ENCODE peak calls at places on chromosomes 1 and 21, in seven cellular contexts. One of them, this sample, is unnamed.

GRCh38 chr1:19733615-19734014 is 66.1 kb downstream of the TMCO4 start:
- DNase-seq in fibroblast of lung: no peak
- DNase-seq in colonic mucosa: no peak
- DNase-seq in OCI-LY7: no peak
- DNase-seq in brain microvascular endothelial cell: no peak
- DNase-seq in BE2C: no peak
- DNase-seq in heart left ventricle: no peak
- DNase-seq in this sample: no peak

GRCh38 chr1:21801100-21801499 is 11.0 kb upstream of the LDLRAD2 start:
- DNase-seq in fibroblast of lung: peak; percentile 43
- DNase-seq in BE2C: no peak
- DNase-seq in colonic mucosa: no peak
- DNase-seq in brain microvascular endothelial cell: peak; percentile 21
- DNase-seq in heart left ventricle: no peak
- DNase-seq in OCI-LY7: no peak
- DNase-seq in this sample: no peak

GRCh38 chr1:29845910-29846309 is 609.6 kb downstream of the PTPRU start:
- DNase-seq in brain microvascular endothelial cell: no peak
- DNase-seq in BE2C: no peak
- DNase-seq in heart left ventricle: no peak
- DNase-seq in fibroblast of lung: no peak
- DNase-seq in colonic mucosa: no peak
- DNase-seq in OCI-LY7: no peak
- DNase-seq in this sample: no peak

GRCh38 chr1:46432781-46433327 is 38.7 kb downstream of the FAAH start:
- DNase-seq in heart left ventricle: no peak
- DNase-seq in fibroblast of lung: no peak
- DNase-seq in colonic mucosa: no peak
- DNase-seq in BE2C: no peak
- DNase-seq in brain microvascular endothelial cell: no peak
- DNase-seq in OCI-LY7: no peak
- DNase-seq in this sample: no peak

GRCh38 chr1:53585116-53585515 is 125.9 kb downstream of the DMRTB1 start:
- DNase-seq in heart left ventricle: no peak
- DNase-seq in BE2C: no peak
- DNase-seq in brain microvascular endothelial cell: peak; percentile 78
- DNase-seq in OCI-LY7: peak; percentile 53
- DNase-seq in colonic mucosa: no peak
- DNase-seq in fibroblast of lung: peak; percentile 32
- DNase-seq in this sample: no peak

GRCh38 chr1:116428600-116428999 is 55.6 kb downstream of the ATP1A1 start:
- DNase-seq in fibroblast of lung: no peak
- DNase-seq in BE2C: no peak
- DNase-seq in brain microvascular endothelial cell: no peak
- DNase-seq in OCI-LY7: no peak
- DNase-seq in colonic mucosa: no peak
- DNase-seq in heart left ventricle: no peak
- DNase-seq in this sample: no peak

GRCh38 chr21:45509566-45510465 is 32.4 kb downstream of the SLC19A1 start:
- DNase-seq in colonic mucosa: no peak
- DNase-seq in BE2C: peak; percentile 33
- DNase-seq in brain microvascular endothelial cell: no peak
- DNase-seq in fibroblast of lung: no peak
- DNase-seq in OCI-LY7: no peak
- DNase-seq in heart left ventricle: peak; percentile 24
- DNase-seq in this sample: no peak

GRCh38 chr1:115727706-115728249 is 40.7 kb downstream of the CASQ2 start:
- DNase-seq in OCI-LY7: no peak
- DNase-seq in fibroblast of lung: peak; percentile 80
- DNase-seq in BE2C: no peak
- DNase-seq in colonic mucosa: peak; percentile 51
- DNase-seq in brain microvascular endothelial cell: peak; percentile 95
- DNase-seq in heart left ventricle: peak; percentile 72
- DNase-seq in this sample: no peak

GRCh38 chr1:77983997-77984355 is 5.1 kb upstream of the FUBP1 start:
- DNase-seq in BE2C: no peak
- DNase-seq in brain microvascular endothelial cell: no peak
- DNase-seq in OCI-LY7: no peak
- DNase-seq in colonic mucosa: no peak
- DNase-seq in heart left ventricle: no peak
- DNase-seq in fibroblast of lung: no peak
- DNase-seq in this sample: no peak

GRCh38 chr1:111541721-111542120 is 38.3 kb upstream of the ADORA3 start:
- DNase-seq in BE2C: no peak
- DNase-seq in colonic mucosa: no peak
- DNase-seq in brain microvascular endothelial cell: no peak
- DNase-seq in fibroblast of lung: peak; percentile 76
- DNase-seq in heart left ventricle: no peak
- DNase-seq in OCI-LY7: no peak
- DNase-seq in this sample: no peak

GRCh38 chr1:15453773-15454172 is 2.8 kb upstream of the CELA2A start:
- DNase-seq in colonic mucosa: no peak
- DNase-seq in heart left ventricle: no peak
- DNase-seq in fibroblast of lung: peak; percentile 28
- DNase-seq in brain microvascular endothelial cell: no peak
- DNase-seq in OCI-LY7: no peak
- DNase-seq in BE2C: no peak
- DNase-seq in this sample: no peak

GRCh38 chr1:67713071-67713806 is 28.2 kb downstream of the GADD45A start:
- DNase-seq in heart left ventricle: no peak
- DNase-seq in colonic mucosa: peak; percentile 80
- DNase-seq in brain microvascular endothelial cell: peak; percentile 81
- DNase-seq in fibroblast of lung: peak; percentile 89
- DNase-seq in BE2C: peak; percentile 75
- DNase-seq in OCI-LY7: peak; percentile 63
- DNase-seq in this sample: no peak

GRCh38 chr1:213249395-213249794 is 198.4 kb downstream of the RPS6KC1 start:
- DNase-seq in fibroblast of lung: no peak
- DNase-seq in heart left ventricle: no peak
- DNase-seq in OCI-LY7: no peak
- DNase-seq in BE2C: no peak
- DNase-seq in brain microvascular endothelial cell: no peak
- DNase-seq in colonic mucosa: no peak
- DNase-seq in this sample: no peak

GRCh38 chr1:109161836-109162606 is 48.1 kb downstream of the ELAPOR1 start:
- DNase-seq in heart left ventricle: peak; percentile 57
- DNase-seq in fibroblast of lung: peak; percentile 85
- DNase-seq in brain microvascular endothelial cell: peak; percentile 68
- DNase-seq in BE2C: peak; percentile 14
- DNase-seq in OCI-LY7: no peak
- DNase-seq in colonic mucosa: no peak
- DNase-seq in this sample: peak; percentile 36
- TF ChIP-seq CTCF in heart left ventricle: no peak
- TF ChIP-seq CTCF in fibroblast of lung: no peak
- TF ChIP-seq CTCF in brain microvascular endothelial cell: no peak
- TF ChIP-seq CTCF in BE2C: no peak
- TF ChIP-seq CTCF in OCI-LY7: no peak
- TF ChIP-seq CTCF in colonic mucosa: no peak
- TF ChIP-seq CTCF in this sample: no peak

GRCh38 chr1:80047791-80048190 is 1041.3 kb upstream of the ADGRL4 start:
- DNase-seq in BE2C: no peak
- DNase-seq in heart left ventricle: no peak
- DNase-seq in brain microvascular endothelial cell: peak; percentile 20
- DNase-seq in fibroblast of lung: peak; percentile 72
- DNase-seq in OCI-LY7: no peak
- DNase-seq in colonic mucosa: no peak
- DNase-seq in this sample: no peak
- H3K4me3 ChIP-seq in BE2C: no peak overlapping the region
- H3K4me3 ChIP-seq in heart left ventricle: no peak overlapping the region
- H3K4me3 ChIP-seq in brain microvascular endothelial cell: no peak overlapping the region
- H3K4me3 ChIP-seq in fibroblast of lung: no peak overlapping the region
- H3K4me3 ChIP-seq in OCI-LY7: no peak overlapping the region
- H3K4me3 ChIP-seq in colonic mucosa: no peak overlapping the region
- H3K4me3 ChIP-seq in this sample: no peak overlapping the region

GRCh38 chr1:228249508-228250305 is 41.9 kb downstream of the OBSCN start:
- DNase-seq in BE2C: no peak
- DNase-seq in heart left ventricle: no peak
- DNase-seq in fibroblast of lung: no peak
- DNase-seq in brain microvascular endothelial cell: no peak
- DNase-seq in OCI-LY7: no peak
- DNase-seq in colonic mucosa: no peak
- DNase-seq in this sample: no peak
- H3K36me3 ChIP-seq in BE2C: peaks cover 3% of the 10 kb centered on the region
- H3K36me3 ChIP-seq in heart left ventricle: no peaks in the 10 kb centered on the region
- H3K36me3 ChIP-seq in fibroblast of lung: no peaks in the 10 kb centered on the region
- H3K36me3 ChIP-seq in brain microvascular endothelial cell: no peaks in the 10 kb centered on the region
- H3K36me3 ChIP-seq in OCI-LY7: peaks cover 82% of the 10 kb centered on the region
- H3K36me3 ChIP-seq in colonic mucosa: no peaks in the 10 kb centered on the region
- H3K36me3 ChIP-seq in this sample: no peaks in the 10 kb centered on the region

GRCh38 chr1:88228153-88228552 is 455.9 kb upstream of the PKN2 start:
- DNase-seq in OCI-LY7: no peak
- DNase-seq in BE2C: no peak
- DNase-seq in colonic mucosa: no peak
- DNase-seq in brain microvascular endothelial cell: no peak
- DNase-seq in heart left ventricle: no peak
- DNase-seq in fibroblast of lung: no peak
- DNase-seq in this sample: no peak
- TF ChIP-seq CTCF in OCI-LY7: no peak
- TF ChIP-seq CTCF in BE2C: peak; percentile 34
- TF ChIP-seq CTCF in colonic mucosa: no peak
- TF ChIP-seq CTCF in brain microvascular endothelial cell: peak; percentile 6
- TF ChIP-seq CTCF in heart left ventricle: no peak
- TF ChIP-seq CTCF in fibroblast of lung: no peak
- TF ChIP-seq CTCF in this sample: no peak

GRCh38 chr1:8595332-8595731 is 222.1 kb downstream of the RERE start:
- DNase-seq in colonic mucosa: no peak
- DNase-seq in BE2C: no peak
- DNase-seq in fibroblast of lung: no peak
- DNase-seq in heart left ventricle: no peak
- DNase-seq in brain microvascular endothelial cell: no peak
- DNase-seq in OCI-LY7: no peak
- DNase-seq in this sample: no peak
- H3K4me3 ChIP-seq in colonic mucosa: no peak overlapping the region
- H3K4me3 ChIP-seq in BE2C: no peak overlapping the region
- H3K4me3 ChIP-seq in fibroblast of lung: no peak overlapping the region
- H3K4me3 ChIP-seq in heart left ventricle: no peak overlapping the region
- H3K4me3 ChIP-seq in brain microvascular endothelial cell: no peak overlapping the region
- H3K4me3 ChIP-seq in OCI-LY7: no peak overlapping the region
- H3K4me3 ChIP-seq in this sample: no peak overlapping the region

DNA sequence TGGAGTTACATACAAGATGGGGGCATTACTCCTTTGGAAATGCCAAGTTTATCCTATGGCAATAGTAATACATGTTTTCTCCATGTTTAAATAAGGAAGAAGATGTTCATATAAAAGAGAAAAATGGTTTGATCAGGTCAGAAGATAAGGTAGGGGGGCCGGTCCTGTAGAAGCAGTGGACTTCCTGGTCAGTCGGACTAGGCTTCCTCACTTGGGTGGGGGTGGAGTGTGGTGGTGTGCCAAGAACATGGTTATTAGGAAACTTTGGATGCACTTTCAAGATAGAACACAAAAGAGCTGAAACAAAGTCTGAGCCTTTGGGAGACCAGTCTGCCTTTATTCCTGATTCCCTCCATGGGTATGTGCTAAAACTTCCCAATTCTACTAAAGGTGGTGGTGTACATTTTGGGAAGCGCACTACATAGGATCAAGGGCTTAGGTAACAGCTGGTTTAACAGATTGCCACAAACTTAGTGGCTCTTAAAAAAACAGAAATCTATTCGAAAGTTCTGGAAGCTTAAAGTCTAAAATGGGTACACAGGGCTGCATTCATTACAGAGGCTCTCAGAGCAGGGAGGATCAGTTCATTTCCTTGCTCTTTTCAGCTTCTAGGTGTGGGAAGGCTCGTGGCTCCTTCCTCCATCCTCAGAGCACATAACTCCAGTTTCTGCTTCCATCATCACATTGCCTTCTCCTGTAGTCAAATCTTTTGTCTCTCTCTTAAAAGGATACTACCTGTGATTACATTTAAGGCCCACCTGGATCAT is 64.6 kb downstream of the KDM1A start:
- DNase-seq in fibroblast of lung: no peak
- DNase-seq in brain microvascular endothelial cell: no peak
- DNase-seq in colonic mucosa: no peak
- DNase-seq in heart left ventricle: peak; percentile 55
- DNase-seq in BE2C: no peak
- DNase-seq in OCI-LY7: no peak
- DNase-seq in this sample: no peak
- H3K36me3 ChIP-seq in fibroblast of lung: peaks cover 34% of the 10 kb centered on the region
- H3K36me3 ChIP-seq in brain microvascular endothelial cell: peaks cover 87% of the 10 kb centered on the region
- H3K36me3 ChIP-seq in colonic mucosa: peaks cover 18% of the 10 kb centered on the region
- H3K36me3 ChIP-seq in heart left ventricle: peaks cover 50% of the 10 kb centered on the region
- H3K36me3 ChIP-seq in BE2C: peaks cover 54% of the 10 kb centered on the region
- H3K36me3 ChIP-seq in OCI-LY7: peaks cover 95% of the 10 kb centered on the region
- H3K36me3 ChIP-seq in this sample: peaks cover 26% of the 10 kb centered on the region

GRCh38 chr1:48967318-48967717 is 190.6 kb upstream of the BEND5 start:
- DNase-seq in fibroblast of lung: no peak
- DNase-seq in colonic mucosa: no peak
- DNase-seq in brain microvascular endothelial cell: no peak
- DNase-seq in BE2C: no peak
- DNase-seq in heart left ventricle: no peak
- DNase-seq in OCI-LY7: no peak
- DNase-seq in this sample: no peak
- TF ChIP-seq CTCF in fibroblast of lung: no peak
- TF ChIP-seq CTCF in colonic mucosa: no peak
- TF ChIP-seq CTCF in brain microvascular endothelial cell: no peak
- TF ChIP-seq CTCF in BE2C: no peak
- TF ChIP-seq CTCF in heart left ventricle: no peak
- TF ChIP-seq CTCF in OCI-LY7: no peak
- TF ChIP-seq CTCF in this sample: no peak

DNA sequence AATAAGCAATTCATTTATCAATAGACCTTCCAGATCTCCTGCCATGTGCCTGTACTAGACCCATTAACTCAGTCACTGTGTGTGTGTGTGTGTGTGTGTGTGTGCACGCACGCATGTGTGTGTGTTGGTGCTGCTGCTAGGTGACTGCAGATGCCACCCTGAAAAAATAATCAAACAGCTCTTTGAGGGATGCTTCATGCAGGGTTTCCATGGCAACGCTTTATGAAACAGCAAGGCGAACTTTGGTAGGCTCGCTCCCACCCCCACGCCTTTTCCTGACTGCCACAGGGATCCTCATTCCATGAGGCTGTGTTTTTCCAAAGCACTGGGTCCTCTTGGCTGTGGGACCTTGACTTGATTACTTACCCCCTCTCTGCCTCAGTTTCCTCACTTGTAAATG is 94.0 kb downstream of the HMGB4 start:
- DNase-seq in colonic mucosa: no peak
- DNase-seq in brain microvascular endothelial cell: no peak
- DNase-seq in OCI-LY7: no peak
- DNase-seq in BE2C: no peak
- DNase-seq in fibroblast of lung: no peak
- DNase-seq in heart left ventricle: no peak
- DNase-seq in this sample: no peak
- H3K4me3 ChIP-seq in colonic mucosa: no peak overlapping the region
- H3K4me3 ChIP-seq in brain microvascular endothelial cell: no peak overlapping the region
- H3K4me3 ChIP-seq in OCI-LY7: no peak overlapping the region
- H3K4me3 ChIP-seq in BE2C: no peak overlapping the region
- H3K4me3 ChIP-seq in fibroblast of lung: no peak overlapping the region
- H3K4me3 ChIP-seq in heart left ventricle: no peak overlapping the region
- H3K4me3 ChIP-seq in this sample: no peak overlapping the region

GRCh38 chr1:154179951-154180687 is 11.8 kb downstream of the TPM3 start:
- DNase-seq in colonic mucosa: peak; percentile 69
- DNase-seq in heart left ventricle: no peak
- DNase-seq in OCI-LY7: peak; percentile 78
- DNase-seq in fibroblast of lung: no peak
- DNase-seq in brain microvascular endothelial cell: no peak
- DNase-seq in BE2C: no peak
- DNase-seq in this sample: peak; percentile 53
- H3K36me3 ChIP-seq in colonic mucosa: no peaks in the 10 kb centered on the region
- H3K36me3 ChIP-seq in heart left ventricle: no peaks in the 10 kb centered on the region
- H3K36me3 ChIP-seq in OCI-LY7: peaks cover 60% of the 10 kb centered on the region
- H3K36me3 ChIP-seq in fibroblast of lung: peaks cover 6% of the 10 kb centered on the region
- H3K36me3 ChIP-seq in brain microvascular endothelial cell: peaks cover 16% of the 10 kb centered on the region
- H3K36me3 ChIP-seq in BE2C: peaks cover 15% of the 10 kb centered on the region
- H3K36me3 ChIP-seq in this sample: peaks cover 5% of the 10 kb centered on the region

GRCh38 chr1:108692724-108693655 is 880 bp downstream of the PRPF38B start:
- DNase-seq in OCI-LY7: peak; percentile 87
- DNase-seq in brain microvascular endothelial cell: peak; percentile 47
- DNase-seq in fibroblast of lung: peak; percentile 74
- DNase-seq in BE2C: peak; percentile 62
- DNase-seq in heart left ventricle: peak; percentile 38
- DNase-seq in colonic mucosa: peak; percentile 68
- DNase-seq in this sample: peak; percentile 63
- TF ChIP-seq CTCF in OCI-LY7: peak; percentile 59
- TF ChIP-seq CTCF in brain microvascular endothelial cell: peak; percentile 59
- TF ChIP-seq CTCF in fibroblast of lung: peak; percentile 35
- TF ChIP-seq CTCF in BE2C: peak; percentile 48
- TF ChIP-seq CTCF in heart left ventricle: no peak
- TF ChIP-seq CTCF in colonic mucosa: no peak
- TF ChIP-seq CTCF in this sample: peak; percentile 24